ENCODE peak calls at places on chromosomes 7 and 10, in five cellular contexts. One of them, this sample, is unnamed.

GRCh38 chr7:21941570-21942224 is 4.0 kb downstream of the CDCA7L start:
- DNase-seq in K562: no peak
- DNase-seq in H1: no peak
- DNase-seq in HepG2: no peak
- DNase-seq in GM12878: peak; percentile 40
- DNase-seq in this sample: peak; percentile 53

GRCh38 chr10:2933041-2933440 is 134.3 kb upstream of the PFKP start:
- DNase-seq in K562: no peak
- DNase-seq in H1: no peak
- DNase-seq in HepG2: no peak
- DNase-seq in GM12878: no peak
- DNase-seq in this sample: peak; percentile 59

GRCh38 chr7:88927-89921 is 103.1 kb upstream of the FAM20C start:
- DNase-seq in K562: no peak
- DNase-seq in H1: peak; percentile 45
- DNase-seq in HepG2: no peak
- DNase-seq in GM12878: no peak
- DNase-seq in this sample: no peak

GRCh38 chr7:98163704-98164478 is 47.3 kb upstream of the BHLHA15 start:
- DNase-seq in K562: peak; percentile 9
- DNase-seq in H1: no peak
- DNase-seq in HepG2: no peak
- DNase-seq in GM12878: no peak
- DNase-seq in this sample: no peak

GRCh38 chr7:4893929-4894475 is 10.5 kb upstream of the RADIL start:
- DNase-seq in K562: no peak
- DNase-seq in H1: no peak
- DNase-seq in HepG2: no peak
- DNase-seq in GM12878: no peak
- DNase-seq in this sample: no peak

GRCh38 chr7:36475371-36475770 is 85.7 kb downstream of the ANLN start:
- DNase-seq in K562: no peak
- DNase-seq in H1: no peak
- DNase-seq in HepG2: no peak
- DNase-seq in GM12878: no peak
- DNase-seq in this sample: no peak

GRCh38 chr10:34380816-34381215 is 434.3 kb downstream of the PARD3 start:
- DNase-seq in K562: no peak
- DNase-seq in H1: no peak
- DNase-seq in HepG2: no peak
- DNase-seq in GM12878: no peak
- DNase-seq in this sample: no peak

GRCh38 chr10:11243425-11244222 is 226.0 kb downstream of the CELF2 start:
- DNase-seq in K562: no peak
- DNase-seq in H1: no peak
- DNase-seq in HepG2: no peak
- DNase-seq in GM12878: no peak
- DNase-seq in this sample: no peak

GRCh38 chr7:137932881-137933269 is 69.0 kb downstream of the CREB3L2 start:
- DNase-seq in K562: peak; percentile 48
- DNase-seq in H1: no peak
- DNase-seq in HepG2: no peak
- DNase-seq in GM12878: no peak
- DNase-seq in this sample: peak; percentile 32

GRCh38 chr7:97865104-97865503 is 7.1 kb downstream of the ASNS start:
- DNase-seq in K562: no peak
- DNase-seq in H1: no peak
- DNase-seq in HepG2: no peak
- DNase-seq in GM12878: no peak
- DNase-seq in this sample: no peak

GRCh38 chr7:11786186-11786585 is 45.8 kb downstream of the THSD7A start:
- DNase-seq in K562: no peak
- DNase-seq in H1: no peak
- DNase-seq in HepG2: no peak
- DNase-seq in GM12878: no peak
- DNase-seq in this sample: no peak

GRCh38 chr7:130878785-130879184 is 144.8 kb upstream of the KLF14 start:
- DNase-seq in K562: no peak
- DNase-seq in H1: no peak
- DNase-seq in HepG2: no peak
- DNase-seq in GM12878: no peak
- DNase-seq in this sample: no peak

GRCh38 chr10:119517235-119518141 is 25.0 kb downstream of the RGS10 start:
- DNase-seq in K562: no peak
- DNase-seq in H1: no peak
- DNase-seq in HepG2: no peak
- DNase-seq in GM12878: peak; percentile 59
- DNase-seq in this sample: no peak

GRCh38 chr10:91257310-91257709 is 36.8 kb downstream of the PCGF5 start:
- DNase-seq in K562: no peak
- DNase-seq in H1: no peak
- DNase-seq in HepG2: no peak
- DNase-seq in GM12878: no peak
- DNase-seq in this sample: peak; percentile 22

DNA sequence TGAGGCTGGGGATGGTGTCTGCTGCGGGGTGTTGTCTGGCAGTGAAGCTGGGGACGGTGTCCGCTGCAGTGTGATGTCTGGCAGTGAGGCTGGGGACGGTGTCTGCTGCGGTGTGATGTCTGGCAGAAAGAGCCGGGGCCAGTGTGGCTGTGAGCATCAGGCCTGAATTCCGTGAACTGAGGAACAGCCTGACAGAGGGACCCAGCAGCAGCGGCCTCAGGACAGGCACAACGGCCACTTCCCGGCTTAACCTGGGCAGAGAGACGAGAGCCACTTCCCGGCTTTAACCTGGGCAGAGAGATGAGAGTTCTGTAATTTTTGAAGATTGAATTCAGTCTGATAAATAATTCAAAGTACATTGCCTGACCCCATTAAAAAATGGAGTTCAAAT is 321.2 kb downstream of the PTPRN2 start:
- DNase-seq in K562: no peak
- DNase-seq in H1: no peak
- DNase-seq in HepG2: no peak
- DNase-seq in GM12878: no peak
- DNase-seq in this sample: no peak
- TF ChIP-seq GABPA in K562: no peak
- TF ChIP-seq GABPA in H1: no peak
- TF ChIP-seq GABPA in HepG2: no peak
- TF ChIP-seq GABPA in GM12878: no peak
- TF ChIP-seq GABPA in this sample: no peak

GRCh38 chr7:83850037-83850619 is 201.2 kb upstream of the SEMA3E start:
- DNase-seq in K562: no peak
- DNase-seq in H1: no peak
- DNase-seq in HepG2: no peak
- DNase-seq in GM12878: no peak
- DNase-seq in this sample: no peak

GRCh38 chr7:83852136-83852535 is 203.2 kb upstream of the SEMA3E start:
- DNase-seq in K562: no peak
- DNase-seq in H1: no peak
- DNase-seq in HepG2: no peak
- DNase-seq in GM12878: no peak
- DNase-seq in this sample: no peak

GRCh38 chr7:83850941-83851340 is 202.0 kb upstream of the SEMA3E start:
- DNase-seq in K562: no peak
- DNase-seq in H1: no peak
- DNase-seq in HepG2: no peak
- DNase-seq in GM12878: no peak
- DNase-seq in this sample: no peak

GRCh38 chr7:83849135-83849534 is 200.2 kb upstream of the SEMA3E start:
- DNase-seq in K562: no peak
- DNase-seq in H1: no peak
- DNase-seq in HepG2: no peak
- DNase-seq in GM12878: no peak
- DNase-seq in this sample: no peak

DNA sequence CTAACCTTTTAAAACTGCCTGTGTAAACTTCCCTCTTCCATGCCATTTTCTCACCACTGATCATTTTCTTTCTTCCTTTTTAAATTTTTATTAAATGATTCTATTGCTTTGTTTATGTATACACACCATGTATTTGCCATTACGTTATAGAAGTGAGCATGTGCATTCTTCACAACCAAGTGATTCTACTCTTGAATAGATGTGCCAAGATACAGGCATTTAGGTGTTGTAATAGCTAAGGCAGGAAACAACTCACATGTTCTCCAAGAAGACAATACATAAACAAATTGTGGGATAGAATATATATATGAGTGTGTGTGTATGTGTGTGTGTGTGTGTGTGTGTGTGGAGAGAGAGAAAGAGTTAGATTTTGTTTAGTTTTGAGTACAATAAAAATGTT is 202.6 kb upstream of the SEMA3E start:
- DNase-seq in K562: no peak
- DNase-seq in H1: no peak
- DNase-seq in HepG2: no peak
- DNase-seq in GM12878: no peak
- DNase-seq in this sample: no peak
- H3K4me2 ChIP-seq in K562: no peak overlapping the region
- H3K4me2 ChIP-seq in H1: no peak overlapping the region
- H3K4me2 ChIP-seq in HepG2: no peak overlapping the region
- H3K4me2 ChIP-seq in GM12878: no peak overlapping the region
- H3K4me2 ChIP-seq in this sample: no peak overlapping the region

GRCh38 chr10:102701272-102701671 is 12.9 kb downstream of the ARL3 start:
- DNase-seq in K562: no peak
- DNase-seq in H1: no peak
- DNase-seq in HepG2: no peak
- DNase-seq in GM12878: no peak
- DNase-seq in this sample: no peak
- TF ChIP-seq RAD21 in K562: no peak
- TF ChIP-seq RAD21 in H1: no peak
- TF ChIP-seq RAD21 in HepG2: no peak
- TF ChIP-seq RAD21 in GM12878: no peak
- TF ChIP-seq RAD21 in this sample: no peak

DNA sequence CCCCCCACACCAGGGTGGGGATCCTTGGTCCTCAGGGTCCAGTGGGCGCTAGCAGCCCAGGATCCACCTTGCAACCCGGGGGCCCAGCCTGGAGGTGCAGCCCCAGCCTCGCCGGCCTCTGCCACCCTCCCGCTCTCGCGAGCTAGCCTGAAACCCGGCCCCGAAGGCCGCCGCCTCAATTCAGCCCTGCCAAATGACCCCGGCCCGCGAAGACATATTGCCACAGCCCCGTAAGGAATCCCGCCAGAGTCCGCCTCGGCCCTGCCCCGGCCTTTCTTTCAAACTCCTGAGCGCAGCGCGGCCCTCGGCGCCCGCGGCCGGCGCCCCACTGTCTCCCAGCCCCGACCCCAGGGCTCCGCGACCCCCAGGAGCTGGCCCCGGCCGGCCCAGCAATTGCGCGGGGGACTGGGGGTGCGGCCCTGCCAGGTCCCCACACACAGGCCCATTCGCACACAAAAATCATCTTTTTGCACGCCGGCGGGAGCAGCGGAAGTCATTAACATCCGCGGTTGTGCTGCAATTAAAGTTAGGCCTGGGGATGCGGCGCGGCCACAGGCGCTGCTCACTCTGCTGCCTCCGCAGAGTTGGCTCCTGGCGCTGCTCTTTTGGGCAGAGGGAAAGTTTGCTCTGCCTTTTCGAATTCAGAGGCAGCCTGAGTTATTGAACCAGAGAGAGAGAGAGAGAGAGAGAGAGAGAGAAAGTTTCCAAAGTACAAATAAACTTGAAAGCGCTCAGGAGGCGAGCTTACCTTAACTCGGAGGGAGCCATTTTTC is 4.0 kb downstream of the HOXA5 start:
- DNase-seq in K562: no peak
- DNase-seq in H1: peak; percentile 72
- DNase-seq in HepG2: no peak
- DNase-seq in GM12878: no peak
- DNase-seq in this sample: peak; percentile 46
- TF ChIP-seq GABPA in K562: no peak
- TF ChIP-seq GABPA in H1: no peak
- TF ChIP-seq GABPA in HepG2: no peak
- TF ChIP-seq GABPA in GM12878: no peak
- TF ChIP-seq GABPA in this sample: no peak

GRCh38 chr10:71265618-71266146 is 53.3 kb downstream of the UNC5B start:
- DNase-seq in K562: no peak
- DNase-seq in H1: no peak
- DNase-seq in HepG2: no peak
- DNase-seq in GM12878: no peak
- DNase-seq in this sample: no peak
- H3K4me2 ChIP-seq in K562: peak overlapping the region; percentile 23
- H3K4me2 ChIP-seq in H1: no peak overlapping the region
- H3K4me2 ChIP-seq in HepG2: no peak overlapping the region
- H3K4me2 ChIP-seq in GM12878: no peak overlapping the region
- H3K4me2 ChIP-seq in this sample: peak overlapping the region; percentile 37

GRCh38 chr10:101007099-101007711 is 7.6 kb downstream of the LZTS2 start:
- DNase-seq in K562: no peak
- DNase-seq in H1: no peak
- DNase-seq in HepG2: no peak
- DNase-seq in GM12878: no peak
- DNase-seq in this sample: no peak

GRCh38 chr10:101007915-101008822 is 8.6 kb downstream of the LZTS2 start:
- DNase-seq in K562: no peak
- DNase-seq in H1: no peak
- DNase-seq in HepG2: no peak
- DNase-seq in GM12878: no peak
- DNase-seq in this sample: peak; percentile 45

GRCh38 chr10:101010329-101010728 is 10.7 kb downstream of the LZTS2 start:
- DNase-seq in K562: no peak
- DNase-seq in H1: peak; percentile 44
- DNase-seq in HepG2: no peak
- DNase-seq in GM12878: no peak
- DNase-seq in this sample: no peak

GRCh38 chr10:101006593-101007098 is 7.0 kb downstream of the LZTS2 start:
- DNase-seq in K562: no peak
- DNase-seq in H1: no peak
- DNase-seq in HepG2: no peak
- DNase-seq in GM12878: no peak
- DNase-seq in this sample: peak; percentile 51

DNA sequence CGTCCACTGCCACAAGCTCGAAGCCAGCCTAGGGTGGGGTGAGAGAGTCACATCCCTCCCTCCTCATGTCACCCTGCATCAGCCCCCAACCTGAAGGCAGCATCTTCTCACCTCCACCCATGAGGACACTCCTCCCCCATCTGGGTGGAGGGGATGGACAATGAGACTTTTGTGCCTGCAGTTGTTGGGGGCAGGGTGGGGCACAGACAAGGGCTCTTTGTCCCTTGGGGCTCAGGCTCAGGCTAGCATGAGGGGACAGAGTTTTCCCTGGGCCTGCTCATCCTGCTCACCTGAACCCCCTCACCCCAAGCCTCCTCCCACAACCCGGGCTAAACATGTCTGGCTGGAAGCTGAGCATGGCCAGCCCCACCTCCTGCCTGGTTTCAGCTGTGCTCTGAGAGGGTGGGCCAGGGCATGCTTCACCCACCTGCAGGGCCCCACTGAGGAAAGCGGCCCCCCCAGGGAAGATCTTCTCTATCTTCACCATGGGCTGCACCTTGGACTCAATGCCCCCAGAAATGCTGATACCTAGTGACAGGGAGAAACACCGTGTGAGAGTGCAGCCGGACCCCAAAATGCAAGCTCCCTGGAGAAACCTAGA is 9.3 kb downstream of the LZTS2 start:
- DNase-seq in K562: no peak
- DNase-seq in H1: no peak
- DNase-seq in HepG2: peak; percentile 94
- DNase-seq in GM12878: no peak
- DNase-seq in this sample: no peak
- TF ChIP-seq RAD21 in K562: no peak
- TF ChIP-seq RAD21 in H1: no peak
- TF ChIP-seq RAD21 in HepG2: no peak
- TF ChIP-seq RAD21 in GM12878: no peak
- TF ChIP-seq RAD21 in this sample: no peak

This sample was measured in SK-N-SH.